ENCODE peak calls at places on chromosomes 5 and 9, in ten cellular contexts. Y is Panc1, R is lung, M is GM23338, K is adrenal gland, T is AG09319, Z is AG09309, P is cardiac fibroblast, I is RWPE1, N is left lung. H is an unnamed sample.

GRCh38 chr5:56625577-56625976 is 189.8 kb upstream of the MAP3K1 start:
- DNase-seq in Y (no peak), R (no peak), M (no peak), K (no peak), T (peak; percentile 72), Z (peak; percentile 37), P (peak; percentile 97), I (peak; percentile 49), N (no peak), H (no peak)

GRCh38 chr5:56303511-56303910 is 70.4 kb upstream of the ANKRD55 start:
- DNase-seq in Y (no peak), R (no peak), M (no peak), K (no peak), T (no peak), Z (no peak), P (no peak), I (no peak), N (no peak), H (no peak)

GRCh38 chr5:179227196-179227577 is 118.1 kb downstream of the ADAMTS2 start:
- DNase-seq in Y (no peak), R (no peak), M (no peak), K (no peak), T (no peak), Z (no peak), P (no peak), I (no peak), N (peak; percentile 51), H (no peak)

GRCh38 chr5:112614285-112614684 is 123.4 kb upstream of the APC start:
- DNase-seq in Y (no peak), R (no peak), M (no peak), K (no peak), T (no peak), Z (no peak), P (no peak), I (no peak), N (no peak), H (no peak)

GRCh38 chr5:159533197-159533596 is 202.9 kb upstream of the IL12B start:
- DNase-seq in Y (no peak), R (no peak), M (no peak), K (no peak), T (no peak), Z (no peak), P (peak; percentile 56), I (no peak), N (no peak), H (no peak)

GRCh38 chr9:130555968-130556367 is 23.4 kb upstream of the FUBP3 start:
- DNase-seq in Y (no peak), R (no peak), M (no peak), K (peak; percentile 5), T (no peak), Z (no peak), P (peak; percentile 38), I (peak; percentile 64), N (no peak), H (no peak)

GRCh38 chr9:94802795-94803194 is 76.3 kb downstream of the AOPEP start:
- DNase-seq in Y (no peak), R (no peak), M (no peak), K (no peak), T (no peak), Z (no peak), P (no peak), I (peak; percentile 69), N (no peak), H (no peak)

GRCh38 chr5:55816342-55816741 is 34.8 kb upstream of the IL31RA start:
- DNase-seq in Y (no peak), R (no peak), M (no peak), K (no peak), T (peak; percentile 20), Z (peak; percentile 58), P (peak; percentile 86), I (peak; percentile 79), N (no peak), H (no peak)

GRCh38 chr5:169003721-169004481 is 297.0 kb downstream of the SLIT3 start:
- DNase-seq in Y (no peak), R (no peak), M (peak; percentile 52), K (peak; percentile 11), T (no peak), Z (no peak), P (no peak), I (no peak), N (no peak), H (no peak)

GRCh38 chr5:137888875-137889759 is at the start of gene PKD2L2:
- DNase-seq in Y (peak; percentile 66), R (peak; percentile 74), M (peak; percentile 94), K (peak; percentile 93), T (peak; percentile 45), Z (peak; percentile 23), P (peak; percentile 80), I (no peak), N (peak; percentile 94), H (no peak)
- TF ChIP-seq CTCF in Y (no peak), R (no peak), M (no peak), K (no peak), T (no peak), Z (no peak), P (no peak), I (no peak), N (no peak), H (no peak)

GRCh38 chr5:170633235-170634041 is 129.6 kb downstream of the KCNIP1 start:
- DNase-seq in Y (peak; percentile 27), R (peak; percentile 59), M (peak; percentile 74), K (peak; percentile 83), T (peak; percentile 44), Z (peak; percentile 46), P (peak; percentile 79), I (peak; percentile 69), N (no peak), H (no peak)

GRCh38 chr5:170631471-170632195 is 127.8 kb downstream of the KCNIP1 start:
- DNase-seq in Y (no peak), R (no peak), M (peak; percentile 72), K (peak; percentile 12), T (no peak), Z (no peak), P (no peak), I (no peak), N (no peak), H (no peak)

GRCh38 chr5:170632985-170633234 is 129.1 kb downstream of the KCNIP1 start:
- DNase-seq in Y (no peak), R (peak; percentile 57), M (peak; percentile 89), K (no peak), T (no peak), Z (no peak), P (no peak), I (peak; percentile 78), N (peak; percentile 90), H (no peak)

GRCh38 chr5:170630711-170631141 is 126.9 kb downstream of the KCNIP1 start:
- DNase-seq in Y (no peak), R (no peak), M (no peak), K (peak; percentile 10), T (no peak), Z (no peak), P (no peak), I (no peak), N (no peak), H (no peak)

DNA sequence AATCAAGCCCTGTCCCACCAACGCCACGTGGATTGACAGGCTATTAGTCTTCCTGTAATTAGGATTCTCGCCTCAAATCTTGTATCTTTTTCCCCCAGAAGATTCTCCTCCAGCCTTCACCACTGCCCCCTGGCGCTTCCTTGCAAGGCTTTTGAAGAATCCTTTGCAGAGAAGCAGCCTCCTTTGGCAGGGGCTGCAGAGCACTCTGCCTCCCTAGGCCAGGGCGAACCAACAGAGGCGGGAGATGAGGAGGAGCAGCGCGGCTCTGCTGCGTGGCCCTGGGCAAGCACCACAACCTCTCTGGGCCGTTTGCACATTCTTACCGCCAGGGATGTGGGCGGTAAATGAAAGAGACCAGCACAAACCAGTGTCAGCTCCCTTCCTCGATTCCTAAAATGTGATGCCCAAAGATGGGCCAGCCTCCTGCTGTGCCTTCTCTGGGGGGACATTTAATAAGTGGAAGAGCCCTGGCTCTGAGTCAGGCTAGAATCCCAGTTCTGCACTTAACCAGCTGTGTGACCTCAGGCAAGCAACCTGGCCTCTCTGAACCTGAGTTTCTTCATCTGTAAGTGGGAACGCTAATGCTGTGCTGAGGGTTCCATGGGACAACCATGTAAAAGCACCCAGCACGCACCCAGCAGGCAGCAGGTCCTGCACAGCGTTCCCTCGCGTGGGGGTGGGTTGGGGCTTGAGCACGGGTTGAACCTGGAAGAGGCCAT is 128.6 kb downstream of the KCNIP1 start:
- DNase-seq in Y (no peak), R (no peak), M (peak; percentile 76), K (peak; percentile 7), T (no peak), Z (no peak), P (no peak), I (no peak), N (no peak), H (no peak)
- TF ChIP-seq CTCF in Y (no peak), R (no peak), M (peak; percentile 60), K (no peak), T (no peak), Z (no peak), P (peak; percentile 19), I (no peak), N (no peak), H (no peak)

DNA sequence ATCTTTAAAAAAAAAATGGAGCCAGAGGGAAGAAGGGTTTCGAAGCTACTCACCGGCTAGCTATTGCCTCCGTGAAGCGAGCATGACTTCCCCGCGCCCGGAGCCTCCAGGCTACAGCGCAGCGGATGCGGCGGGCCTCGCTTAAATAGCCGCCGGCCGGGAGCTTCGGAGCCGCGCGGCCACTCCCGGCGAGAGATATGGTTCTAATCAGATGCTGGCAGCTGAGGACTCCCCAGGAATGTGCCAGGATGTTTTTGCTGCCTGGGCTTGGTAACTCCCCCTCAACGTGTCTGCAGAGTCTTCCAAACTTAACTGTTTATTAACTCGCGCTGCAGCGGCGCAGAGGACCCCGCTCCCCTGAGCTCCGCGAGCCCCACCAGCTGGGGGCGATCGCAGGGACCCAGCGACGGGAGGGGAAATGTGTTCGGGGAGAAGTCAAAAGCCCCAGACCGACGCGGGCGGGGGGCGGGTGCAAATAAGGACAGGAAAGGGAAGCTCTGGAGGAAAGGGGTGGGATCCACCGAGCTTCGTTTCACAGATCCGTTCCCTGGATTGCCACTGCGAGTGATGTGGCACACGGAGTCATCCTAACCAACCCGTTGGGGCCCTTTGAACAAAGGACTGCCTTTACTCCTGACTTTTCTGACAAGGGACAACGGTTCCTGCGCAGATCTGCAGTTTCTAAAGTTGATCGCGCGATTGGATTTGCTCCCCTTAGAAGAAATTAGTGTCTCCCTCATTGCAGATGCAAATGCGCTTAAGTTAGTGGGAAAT is at the start of gene DAB2:
- DNase-seq in Y (no peak), R (peak; percentile 79), M (peak; percentile 92), K (peak; percentile 92), T (peak; percentile 99), Z (peak; percentile 96), P (peak; percentile 94), I (peak; percentile 61), N (peak; percentile 94), H (peak; percentile 94)
- TF ChIP-seq CTCF in Y (peak; percentile 63), R (no peak), M (peak; percentile 68), K (peak; percentile 62), T (peak; percentile 85), Z (peak; percentile 89), P (peak; percentile 75), I (peak; percentile 61), N (peak; percentile 41), H (peak; percentile 9)

DNA sequence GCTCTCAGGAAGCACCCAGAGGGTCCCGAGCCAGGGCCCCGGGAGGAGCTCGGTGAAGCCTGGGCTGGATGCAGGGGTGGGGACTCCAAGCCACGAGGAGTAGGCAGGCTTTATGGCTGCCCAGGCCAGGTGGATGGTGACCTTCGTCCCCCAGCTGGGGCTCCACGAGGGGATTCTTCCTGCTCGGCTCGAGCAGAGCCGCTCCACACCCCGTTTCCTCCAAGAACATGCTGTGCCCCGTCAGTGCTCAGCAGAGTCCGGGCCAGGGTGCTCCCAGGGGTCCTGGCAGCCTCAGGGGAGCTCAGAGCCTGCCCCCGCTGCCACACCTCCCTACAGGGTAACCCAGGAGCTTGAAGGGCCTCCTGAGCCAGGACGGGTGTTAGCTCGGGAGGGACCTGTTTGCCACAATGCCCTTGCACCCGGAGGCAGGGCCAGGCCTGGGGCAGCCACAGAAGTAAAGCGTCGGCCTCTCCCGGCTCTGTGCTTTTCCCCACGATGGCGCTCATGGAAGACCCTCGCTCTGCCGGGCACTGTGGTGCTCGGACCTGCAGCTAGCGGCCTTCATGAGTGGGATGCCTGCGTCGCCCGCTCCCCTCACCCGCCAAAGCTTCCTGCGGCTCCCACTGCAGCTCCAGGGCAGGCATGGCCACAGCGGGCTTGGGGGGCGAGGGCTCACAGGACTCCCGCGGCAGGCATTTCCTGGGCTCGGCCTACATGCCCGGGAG is 86.8 kb downstream of the KCNT1 start:
- DNase-seq in Y (no peak), R (no peak), M (no peak), K (no peak), T (no peak), Z (no peak), P (no peak), I (no peak), N (no peak), H (no peak)
- TF ChIP-seq CTCF in Y (no peak), R (no peak), M (no peak), K (no peak), T (no peak), Z (no peak), P (no peak), I (no peak), N (no peak), H (no peak)

H was measured in vagina.